ENCODE peak calls at places on chromosome 11, in six cellular contexts. Y is choroid plexus epithelial cell, E is ascending aorta, V is AG09309, Z is mammary epithelial cell, N is type B pancreatic cell. D is an unnamed sample.

GRCh38 chr11:75454987-75455386 is 22.0 kb upstream of the KLHL35 start:
- DNase-seq in E (no peak), Y (no peak), V (no peak), Z (no peak), N (no peak), D (no peak)

GRCh38 chr11:130315354-130315970 is 745 bp upstream of the ZBTB44 start:
- DNase-seq in V (no peak), N (no peak), Y (peak), Z (no peak), E (no peak), D (no peak)

GRCh38 chr11:67111261-67111660 is 7.8 kb upstream of the KDM2A start:
- DNase-seq in N (no peak), V (no peak), Z (no peak), E (no peak), Y (peak), D (no peak)

GRCh38 chr11:3206922-3207204 is 11.8 kb downstream of the MRGPRG start:
- DNase-seq in V (no peak), E (no peak), Y (no peak), N (no peak), Z (no peak), D (no peak)

GRCh38 chr11:121071456-121072236 is 29.4 kb upstream of the TECTA start:
- DNase-seq in Y (no peak), N (no peak), E (no peak), Z (no peak), V (no peak), D (no peak)

GRCh38 chr11:67053896-67054850 is 2.5 kb upstream of the RHOD start:
- DNase-seq in Y (peak), E (peak), N (no peak), V (peak), Z (peak), D (no peak)

GRCh38 chr11:43643898-43644625 is 36.5 kb upstream of the HSD17B12 start:
- DNase-seq in N (peak), Y (peak), Z (peak), V (peak), E (peak), D (peak)

GRCh38 chr11:126403039-126403438 is 47.6 kb downstream of the ST3GAL4 start:
- DNase-seq in Z (peak), N (no peak), Y (no peak), V (no peak), E (no peak), D (no peak)

GRCh38 chr11:80778432-80778831 is 1337.6 kb upstream of the TENM4 start:
- DNase-seq in E (no peak), Z (no peak), N (no peak), V (no peak), Y (no peak), D (no peak)

GRCh38 chr11:32658639-32659406 is 75.2 kb downstream of the EIF3M start:
- DNase-seq in E (no peak), Z (peak), V (no peak), Y (peak), N (no peak), D (no peak)

GRCh38 chr11:934437-934950 is 8.8 kb downstream of the AP2A2 start:
- DNase-seq in E (no peak), N (no peak), Y (no peak), Z (no peak), V (no peak), D (no peak)

GRCh38 chr11:117734596-117734995 is 62.4 kb downstream of the DSCAML1 start:
- DNase-seq in E (no peak), V (no peak), Z (no peak), Y (no peak), N (no peak), D (no peak)

GRCh38 chr11:131889146-131889577 is 518.7 kb downstream of the NTM start:
- DNase-seq in Y (peak), V (peak), Z (peak), N (no peak), E (no peak), D (peak)

GRCh38 chr11:119323532-119324033 is 6.7 kb upstream of the MCAM start:
- DNase-seq in Y (peak), V (no peak), Z (peak), E (peak), N (no peak), D (no peak)

GRCh38 chr11:8373519-8374432 is 110.1 kb upstream of the LMO1 start:
- DNase-seq in E (peak), N (peak), Y (no peak), V (no peak), Z (no peak), D (no peak)

GRCh38 chr11:114168691-114169090 is 109.2 kb downstream of the ZBTB16 start:
- DNase-seq in Y (no peak), E (no peak), Z (no peak), N (no peak), V (no peak), D (no peak)

GRCh38 chr11:1852885-1853284 is at the start of gene LSP1:
- DNase-seq in E (no peak), V (no peak), Z (no peak), Y (no peak), N (no peak), D (no peak)

GRCh38 chr11:130179396-130180306 is 20.1 kb downstream of the ST14 start:
- DNase-seq in Z (no peak), E (no peak), N (no peak), Y (no peak), V (no peak), D (no peak)

GRCh38 chr11:70415176-70415575 is 16.8 kb downstream of the CTTN start:
- DNase-seq in V (no peak), Z (peak), N (no peak), Y (peak), E (no peak), D (no peak)

GRCh38 chr11:122439911-122440782 is 215.4 kb upstream of the UBASH3B start:
- DNase-seq in V (no peak), E (no peak), Z (no peak), N (no peak), Y (peak), D (peak)

GRCh38 chr11:75445315-75445953 is 12.4 kb upstream of the KLHL35 start:
- DNase-seq in V (no peak), E (peak), Z (peak), N (peak), Y (peak), D (peak)

GRCh38 chr11:56916162-56916561 is 72.6 kb upstream of the OR5AK2 start:
- DNase-seq in E (no peak), Y (no peak), N (no peak), Z (no peak), V (no peak), D (no peak)

GRCh38 chr11:130103296-130103814 is 33.7 kb downstream of the APLP2 start:
- DNase-seq in N (no peak), Y (peak), E (no peak), V (peak), Z (peak), D (peak)

GRCh38 chr11:69212121-69213110 is 56.7 kb downstream of the SMIM38 start:
- DNase-seq in V (no peak), Z (no peak), E (peak), N (peak), Y (peak), D (no peak)

GRCh38 chr11:97557399-97557798 is 1167.6 kb downstream of the JRKL start:
- DNase-seq in E (no peak), V (no peak), Y (peak), Z (no peak), N (no peak), D (no peak)
- TF ChIP-seq CTCF in E (no peak), V (no peak), Y (peak), Z (peak), N (peak), D (no peak)

GRCh38 chr11:65184146-65184545 is 2.4 kb downstream of the CAPN1 start:
- DNase-seq in N (no peak), Z (no peak), E (no peak), Y (no peak), V (no peak), D (no peak)

GRCh38 chr11:65187146-65187675 is 5.5 kb downstream of the CAPN1 start:
- DNase-seq in Y (no peak), E (no peak), Z (no peak), V (no peak), N (no peak), D (no peak)

GRCh38 chr11:65186701-65187100 is 5.0 kb downstream of the CAPN1 start:
- DNase-seq in Z (no peak), V (no peak), E (no peak), Y (no peak), N (no peak), D (no peak)

GRCh38 chr11:65185166-65185565 is 3.4 kb downstream of the CAPN1 start:
- DNase-seq in E (no peak), V (no peak), Z (no peak), N (no peak), Y (no peak), D (no peak)

DNA sequence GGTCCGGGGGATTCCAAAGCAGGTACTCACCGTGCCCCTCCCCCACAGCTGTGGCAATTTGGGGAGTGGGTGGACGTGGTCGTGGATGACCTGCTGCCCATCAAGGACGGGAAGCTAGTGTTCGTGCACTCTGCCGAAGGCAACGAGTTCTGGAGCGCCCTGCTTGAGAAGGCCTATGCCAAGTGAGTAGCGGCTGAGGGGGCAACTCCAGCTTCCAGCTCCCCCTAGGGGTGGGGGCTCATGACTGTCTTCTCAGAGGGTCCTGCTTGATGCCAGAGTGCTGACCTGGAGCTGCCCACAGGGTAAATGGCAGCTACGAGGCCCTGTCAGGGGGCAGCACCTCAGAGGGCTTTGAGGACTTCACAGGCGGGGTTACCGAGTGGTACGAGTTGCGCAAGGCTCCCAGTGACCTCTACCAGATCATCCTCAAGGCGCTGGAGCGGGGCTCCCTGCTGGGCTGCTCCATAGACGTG is 4.2 kb downstream of the CAPN1 start:
- DNase-seq in E (no peak), N (no peak), Y (no peak), V (no peak), Z (no peak), D (no peak)
- TF ChIP-seq CTCF in E (no peak), N (no peak), Y (peak), V (no peak), Z (no peak), D (no peak)

DNA sequence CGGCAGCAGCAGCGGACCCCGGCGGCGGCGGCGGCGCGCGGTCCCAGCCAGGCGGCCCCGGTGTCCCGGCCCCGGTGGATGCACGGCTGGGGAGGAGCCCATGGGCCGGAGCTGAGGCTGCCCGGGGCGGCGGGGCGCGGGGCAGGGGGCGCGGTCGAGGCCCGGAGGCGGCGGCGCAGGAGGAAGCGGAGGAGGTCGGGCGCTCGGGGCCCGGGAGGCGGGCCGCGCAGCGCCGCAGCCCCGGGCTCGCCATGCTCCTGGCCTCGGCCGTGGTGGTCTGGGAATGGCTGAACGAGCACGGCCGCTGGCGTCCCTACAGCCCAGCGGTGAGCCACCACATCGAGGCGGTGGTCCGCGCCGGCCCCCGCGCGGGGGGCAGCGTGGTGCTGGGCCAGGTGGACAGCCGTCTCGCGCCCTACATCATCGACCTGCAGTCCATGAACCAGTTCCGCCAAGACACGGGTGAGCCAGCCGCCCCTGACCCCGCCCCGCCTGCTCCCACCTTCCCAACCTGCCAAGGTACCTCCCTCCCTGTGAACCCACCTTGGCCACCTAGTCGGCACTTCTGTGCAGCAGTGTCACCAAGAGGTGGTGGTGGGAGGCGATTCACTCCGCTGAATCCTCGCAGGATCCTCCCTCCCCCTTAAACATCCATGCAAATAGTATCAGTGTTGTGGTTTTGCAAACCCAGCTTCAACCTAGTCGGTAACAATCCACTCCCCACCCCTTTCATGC is 580 bp downstream of the DTX4 start:
- DNase-seq in V (no peak), Z (peak), E (no peak), N (no peak), Y (no peak), D (no peak)
- TF ChIP-seq CTCF in V (no peak), Z (no peak), E (no peak), N (no peak), Y (no peak), D (no peak)

DNA sequence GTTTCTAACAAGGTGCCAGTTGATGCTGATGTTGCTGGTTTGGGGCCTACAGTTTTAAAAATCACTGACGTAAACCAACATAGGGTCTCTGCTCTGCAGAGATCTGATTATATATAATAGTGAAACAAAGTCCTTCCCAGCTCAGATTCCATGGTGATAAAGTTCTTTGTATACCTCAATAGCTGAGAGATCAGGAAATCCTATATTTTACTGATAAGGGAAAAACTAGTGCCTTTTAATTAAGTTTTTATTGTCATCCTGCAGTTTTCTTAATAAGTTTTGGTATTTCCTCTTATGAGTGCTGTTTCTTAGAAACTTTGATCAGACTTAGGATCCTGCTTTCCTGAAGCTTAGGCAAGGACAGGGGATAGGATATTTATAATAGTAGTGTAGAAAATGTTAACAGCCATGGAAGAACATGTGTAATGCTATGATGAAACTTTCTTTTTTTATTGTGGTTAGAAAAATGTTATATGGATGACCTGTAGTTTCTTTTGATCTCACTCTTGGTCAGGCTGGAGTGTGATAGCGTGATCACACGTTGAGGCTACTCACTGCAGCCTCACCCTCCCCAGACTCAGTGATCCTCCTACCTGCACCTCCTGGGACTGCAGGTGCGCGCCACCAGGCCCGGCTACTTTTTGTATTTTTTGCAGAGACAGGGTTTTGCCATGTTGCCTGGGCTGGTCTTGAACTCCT is 14.1 kb downstream of the CAPRIN1 start:
- DNase-seq in V (no peak), Y (peak), E (no peak), Z (peak), N (no peak), D (no peak)
- TF ChIP-seq CTCF in V (peak), Y (no peak), E (no peak), Z (no peak), N (peak), D (no peak)